ENCODE peak calls at places on chromosome 21, in four cellular contexts. One of them, this sample, is unnamed.

GRCh38 chr21:46124083-46124925 is 26.4 kb downstream of the COL6A2 start:
- DNase-seq in nucleus accumbens: no peak
- DNase-seq in cardiac muscle cell: no peak
- DNase-seq in Calu3: no peak
- DNase-seq in this sample: no peak

GRCh38 chr21:31798842-31799691 is 67.1 kb upstream of the SCAF4 start:
- DNase-seq in nucleus accumbens: no peak
- DNase-seq in cardiac muscle cell: no peak
- DNase-seq in Calu3: no peak
- DNase-seq in this sample: no peak

GRCh38 chr21:26007911-26008579 is 162.5 kb downstream of the APP start:
- DNase-seq in nucleus accumbens: no peak
- DNase-seq in cardiac muscle cell: peak
- DNase-seq in Calu3: no peak
- DNase-seq in this sample: no peak

GRCh38 chr21:43800124-43800523 is 10.7 kb downstream of the RRP1 start:
- DNase-seq in nucleus accumbens: no peak
- DNase-seq in cardiac muscle cell: no peak
- DNase-seq in Calu3: no peak
- DNase-seq in this sample: no peak

GRCh38 chr21:38159355-38159754 is 97.4 kb upstream of the KCNJ15 start:
- DNase-seq in nucleus accumbens: no peak
- DNase-seq in cardiac muscle cell: peak
- DNase-seq in Calu3: peak
- DNase-seq in this sample: peak

GRCh38 chr21:42161401-42161956 is 57.5 kb upstream of the ABCG1 start:
- DNase-seq in nucleus accumbens: no peak
- DNase-seq in cardiac muscle cell: no peak
- DNase-seq in Calu3: no peak
- DNase-seq in this sample: no peak

GRCh38 chr21:29499734-29500343 is 201.1 kb downstream of the BACH1 start:
- DNase-seq in nucleus accumbens: no peak
- DNase-seq in cardiac muscle cell: peak
- DNase-seq in Calu3: peak
- DNase-seq in this sample: no peak

GRCh38 chr21:46191686-46192575 is 7.7 kb upstream of the SPATC1L start:
- DNase-seq in nucleus accumbens: no peak
- DNase-seq in cardiac muscle cell: no peak
- DNase-seq in Calu3: no peak
- DNase-seq in this sample: no peak

GRCh38 chr21:44709426-44710293 is 1.7 kb downstream of the TSPEAR start:
- DNase-seq in nucleus accumbens: no peak
- DNase-seq in cardiac muscle cell: peak
- DNase-seq in Calu3: no peak
- DNase-seq in this sample: no peak

GRCh38 chr21:35578831-35579470 is 481.4 kb downstream of the SETD4 start:
- DNase-seq in nucleus accumbens: no peak
- DNase-seq in cardiac muscle cell: peak
- DNase-seq in Calu3: no peak
- DNase-seq in this sample: no peak

GRCh38 chr21:25639922-25640670 is 1.0 kb downstream of the JAM2 start:
- DNase-seq in nucleus accumbens: peak
- DNase-seq in cardiac muscle cell: no peak
- DNase-seq in Calu3: no peak
- DNase-seq in this sample: peak

GRCh38 chr21:18443686-18444085 is 40.1 kb upstream of the TMPRSS15 start:
- DNase-seq in nucleus accumbens: no peak
- DNase-seq in cardiac muscle cell: no peak
- DNase-seq in Calu3: no peak
- DNase-seq in this sample: no peak

GRCh38 chr21:44836666-44837471 is 19.0 kb upstream of the SUMO3 start:
- DNase-seq in nucleus accumbens: no peak
- DNase-seq in cardiac muscle cell: peak
- DNase-seq in Calu3: peak
- DNase-seq in this sample: no peak

GRCh38 chr21:45999581-46000181 is 18.1 kb downstream of the COL6A1 start:
- DNase-seq in nucleus accumbens: no peak
- DNase-seq in cardiac muscle cell: no peak
- DNase-seq in Calu3: no peak
- DNase-seq in this sample: no peak

GRCh38 chr21:37063433-37063832 is 9.4 kb downstream of the PIGP start:
- DNase-seq in nucleus accumbens: no peak
- DNase-seq in cardiac muscle cell: no peak
- DNase-seq in Calu3: no peak
- DNase-seq in this sample: no peak

GRCh38 chr21:43369124-43369523 is 57.8 kb downstream of the SIK1 start:
- DNase-seq in nucleus accumbens: no peak
- DNase-seq in cardiac muscle cell: peak
- DNase-seq in Calu3: no peak
- DNase-seq in this sample: no peak